ENCODE peak calls at places on chromosomes 5 and 9, in eight cellular contexts. One of them, this sample, is unnamed. For H3K4me1, the result is how much of the 10 kb centered on the place peaks cover.

GRCh38 chr9:116555556-116556180 is 131.4 kb upstream of the TRIM32 start:
- DNase-seq in stomach: no peak
- DNase-seq in body of pancreas: no peak
- DNase-seq in spleen: no peak
- DNase-seq in transverse colon: no peak
- DNase-seq in H1: no peak
- DNase-seq in A549: no peak
- DNase-seq in IMR-90: no peak
- DNase-seq in this sample: no peak

GRCh38 chr9:4762889-4763521 is 22.0 kb upstream of the AK3 start:
- DNase-seq in transverse colon: peak
- DNase-seq in stomach: no peak
- DNase-seq in body of pancreas: peak
- DNase-seq in spleen: peak
- DNase-seq in IMR-90: no peak
- DNase-seq in A549: no peak
- DNase-seq in H1: no peak
- DNase-seq in this sample: no peak

GRCh38 chr9:24939099-24939850 is 393.6 kb upstream of the IZUMO3 start:
- DNase-seq in A549: no peak
- DNase-seq in IMR-90: no peak
- DNase-seq in spleen: no peak
- DNase-seq in H1: no peak
- DNase-seq in transverse colon: no peak
- DNase-seq in body of pancreas: no peak
- DNase-seq in stomach: no peak
- DNase-seq in this sample: no peak

GRCh38 chr5:167653645-167654106 is 637.8 kb upstream of the WWC1 start:
- DNase-seq in stomach: no peak
- DNase-seq in IMR-90: peak
- DNase-seq in transverse colon: no peak
- DNase-seq in spleen: no peak
- DNase-seq in A549: peak
- DNase-seq in body of pancreas: no peak
- DNase-seq in H1: no peak
- DNase-seq in this sample: no peak

GRCh38 chr9:1995084-1995483 is 20.1 kb upstream of the SMARCA2 start:
- DNase-seq in body of pancreas: no peak
- DNase-seq in spleen: no peak
- DNase-seq in IMR-90: no peak
- DNase-seq in H1: no peak
- DNase-seq in stomach: no peak
- DNase-seq in transverse colon: no peak
- DNase-seq in A549: no peak
- DNase-seq in this sample: no peak

GRCh38 chr9:120931278-120932085 is 4.9 kb upstream of the TRAF1 start:
- DNase-seq in A549: no peak
- DNase-seq in IMR-90: peak
- DNase-seq in stomach: peak
- DNase-seq in H1: no peak
- DNase-seq in body of pancreas: peak
- DNase-seq in spleen: no peak
- DNase-seq in transverse colon: no peak
- DNase-seq in this sample: no peak

GRCh38 chr9:92947268-92948031 is at the start of gene FGD3:
- DNase-seq in transverse colon: no peak
- DNase-seq in A549: peak
- DNase-seq in spleen: no peak
- DNase-seq in body of pancreas: peak
- DNase-seq in H1: no peak
- DNase-seq in stomach: peak
- DNase-seq in IMR-90: no peak
- DNase-seq in this sample: peak

GRCh38 chr5:134003064-134003956 is 1.5 kb downstream of the VDAC1 start:
- DNase-seq in spleen: peak
- DNase-seq in A549: no peak
- DNase-seq in stomach: no peak
- DNase-seq in transverse colon: no peak
- DNase-seq in IMR-90: no peak
- DNase-seq in body of pancreas: no peak
- DNase-seq in H1: no peak
- DNase-seq in this sample: no peak

GRCh38 chr5:157540707-157541451 is 34.7 kb downstream of the ADAM19 start:
- DNase-seq in H1: no peak
- DNase-seq in A549: no peak
- DNase-seq in IMR-90: peak
- DNase-seq in transverse colon: peak
- DNase-seq in body of pancreas: peak
- DNase-seq in spleen: peak
- DNase-seq in stomach: peak
- DNase-seq in this sample: no peak

GRCh38 chr5:117652640-117653280 is 1078.1 kb upstream of the SEMA6A start:
- DNase-seq in stomach: no peak
- DNase-seq in body of pancreas: no peak
- DNase-seq in transverse colon: no peak
- DNase-seq in H1: no peak
- DNase-seq in spleen: no peak
- DNase-seq in IMR-90: no peak
- DNase-seq in A549: no peak
- DNase-seq in this sample: no peak

GRCh38 chr9:82563841-82564240 is 499.1 kb downstream of the RASEF start:
- DNase-seq in H1: no peak
- DNase-seq in stomach: no peak
- DNase-seq in IMR-90: no peak
- DNase-seq in body of pancreas: no peak
- DNase-seq in spleen: no peak
- DNase-seq in A549: no peak
- DNase-seq in transverse colon: no peak
- DNase-seq in this sample: no peak

GRCh38 chr5:106964102-106964501 is 706.6 kb downstream of the EFNA5 start:
- DNase-seq in IMR-90: no peak
- DNase-seq in transverse colon: no peak
- DNase-seq in stomach: no peak
- DNase-seq in A549: no peak
- DNase-seq in body of pancreas: peak
- DNase-seq in spleen: no peak
- DNase-seq in H1: no peak
- DNase-seq in this sample: no peak

GRCh38 chr9:69857131-69857530 is 36.5 kb downstream of the CFAP95 start:
- DNase-seq in IMR-90: peak
- DNase-seq in transverse colon: no peak
- DNase-seq in H1: no peak
- DNase-seq in A549: no peak
- DNase-seq in body of pancreas: no peak
- DNase-seq in spleen: no peak
- DNase-seq in stomach: no peak
- DNase-seq in this sample: no peak

GRCh38 chr9:131181091-131181681 is 55.8 kb downstream of the NUP214 start:
- DNase-seq in stomach: no peak
- DNase-seq in body of pancreas: no peak
- DNase-seq in A549: no peak
- DNase-seq in spleen: no peak
- DNase-seq in H1: no peak
- DNase-seq in IMR-90: no peak
- DNase-seq in transverse colon: no peak
- DNase-seq in this sample: no peak
- TF ChIP-seq POLR2A in stomach: no peak
- TF ChIP-seq POLR2A in body of pancreas: no peak
- TF ChIP-seq POLR2A in A549: no peak
- TF ChIP-seq POLR2A in spleen: no peak
- TF ChIP-seq POLR2A in H1: no peak
- TF ChIP-seq POLR2A in IMR-90: no peak
- TF ChIP-seq POLR2A in transverse colon: no peak
- TF ChIP-seq POLR2A in this sample: no peak

DNA sequence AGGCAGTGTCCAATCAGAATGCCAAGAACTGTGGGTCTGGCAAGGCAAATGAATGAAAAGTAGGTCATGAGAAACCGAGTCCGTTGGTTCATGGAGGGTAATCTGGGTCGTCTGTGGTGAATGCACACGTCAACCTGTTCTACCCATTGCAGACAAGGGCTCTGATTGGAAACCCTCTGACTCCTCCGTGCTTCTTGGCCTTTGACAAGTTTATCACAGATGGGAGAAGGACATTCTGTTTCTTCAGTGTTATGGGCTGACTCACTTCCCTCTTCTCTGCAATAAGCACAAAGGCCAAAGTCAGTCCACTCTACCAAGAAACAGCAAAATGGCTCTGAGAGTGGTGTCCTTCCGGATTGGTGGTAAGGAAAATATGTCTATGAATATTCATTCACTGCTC is 89.3 kb downstream of the FEM1C start:
- DNase-seq in A549: no peak
- DNase-seq in spleen: no peak
- DNase-seq in transverse colon: no peak
- DNase-seq in body of pancreas: peak
- DNase-seq in stomach: no peak
- DNase-seq in IMR-90: peak
- DNase-seq in H1: no peak
- DNase-seq in this sample: no peak
- H3K4me1 ChIP-seq in A549: under half
- H3K4me1 ChIP-seq in spleen: under half
- H3K4me1 ChIP-seq in transverse colon: half or more
- H3K4me1 ChIP-seq in body of pancreas: half or more
- H3K4me1 ChIP-seq in stomach: half or more
- H3K4me1 ChIP-seq in IMR-90: under half
- H3K4me1 ChIP-seq in H1: under half
- H3K4me1 ChIP-seq in this sample: under half

GRCh38 chr5:109701779-109702178 is 12.1 kb downstream of the MAN2A1 start:
- DNase-seq in body of pancreas: no peak
- DNase-seq in A549: no peak
- DNase-seq in spleen: no peak
- DNase-seq in transverse colon: no peak
- DNase-seq in IMR-90: peak
- DNase-seq in stomach: no peak
- DNase-seq in H1: no peak
- DNase-seq in this sample: no peak
- TF ChIP-seq POLR2A in body of pancreas: no peak
- TF ChIP-seq POLR2A in A549: no peak
- TF ChIP-seq POLR2A in spleen: no peak
- TF ChIP-seq POLR2A in transverse colon: no peak
- TF ChIP-seq POLR2A in IMR-90: no peak
- TF ChIP-seq POLR2A in stomach: no peak
- TF ChIP-seq POLR2A in H1: no peak
- TF ChIP-seq POLR2A in this sample: no peak

GRCh38 chr5:113166710-113167366 is 190.2 kb downstream of the DCP2 start:
- DNase-seq in body of pancreas: no peak
- DNase-seq in H1: no peak
- DNase-seq in stomach: no peak
- DNase-seq in A549: peak
- DNase-seq in spleen: no peak
- DNase-seq in transverse colon: no peak
- DNase-seq in IMR-90: peak
- DNase-seq in this sample: no peak
- H3K4me1 ChIP-seq in body of pancreas: under half
- H3K4me1 ChIP-seq in H1: under half
- H3K4me1 ChIP-seq in stomach: under half
- H3K4me1 ChIP-seq in A549: under half
- H3K4me1 ChIP-seq in spleen: under half
- H3K4me1 ChIP-seq in transverse colon: under half
- H3K4me1 ChIP-seq in IMR-90: under half
- H3K4me1 ChIP-seq in this sample: under half

GRCh38 chr9:128027705-128028104 is 39.4 kb downstream of the NAIF1 start:
- DNase-seq in IMR-90: no peak
- DNase-seq in spleen: no peak
- DNase-seq in body of pancreas: no peak
- DNase-seq in stomach: no peak
- DNase-seq in A549: no peak
- DNase-seq in transverse colon: no peak
- DNase-seq in H1: no peak
- DNase-seq in this sample: no peak

GRCh38 chr9:128024761-128025308 is 42.3 kb downstream of the NAIF1 start:
- DNase-seq in H1: no peak
- DNase-seq in stomach: no peak
- DNase-seq in transverse colon: no peak
- DNase-seq in spleen: no peak
- DNase-seq in body of pancreas: no peak
- DNase-seq in IMR-90: no peak
- DNase-seq in A549: no peak
- DNase-seq in this sample: no peak

GRCh38 chr9:128025756-128026155 is 41.4 kb downstream of the NAIF1 start:
- DNase-seq in body of pancreas: no peak
- DNase-seq in H1: no peak
- DNase-seq in A549: no peak
- DNase-seq in transverse colon: no peak
- DNase-seq in stomach: no peak
- DNase-seq in IMR-90: no peak
- DNase-seq in spleen: no peak
- DNase-seq in this sample: no peak

GRCh38 chr9:128027166-128027539 is 40.0 kb downstream of the NAIF1 start:
- DNase-seq in H1: no peak
- DNase-seq in stomach: no peak
- DNase-seq in transverse colon: peak
- DNase-seq in A549: no peak
- DNase-seq in spleen: no peak
- DNase-seq in IMR-90: no peak
- DNase-seq in body of pancreas: no peak
- DNase-seq in this sample: no peak

GRCh38 chr9:128026255-128027165 is 40.6 kb downstream of the NAIF1 start:
- DNase-seq in transverse colon: peak
- DNase-seq in body of pancreas: peak
- DNase-seq in A549: no peak
- DNase-seq in H1: no peak
- DNase-seq in IMR-90: no peak
- DNase-seq in stomach: peak
- DNase-seq in spleen: peak
- DNase-seq in this sample: peak
- TF ChIP-seq POLR2A in transverse colon: peak
- TF ChIP-seq POLR2A in body of pancreas: no peak
- TF ChIP-seq POLR2A in A549: no peak
- TF ChIP-seq POLR2A in H1: no peak
- TF ChIP-seq POLR2A in IMR-90: no peak
- TF ChIP-seq POLR2A in stomach: no peak
- TF ChIP-seq POLR2A in spleen: no peak
- TF ChIP-seq POLR2A in this sample: no peak